ENCODE peak calls at places on chromosome 9, in seven cellular contexts. M is tibial artery, L is suprapubic skin, U is endothelial cell of umbilical vein, C is pancreas, H is adrenal gland, D is HCT116. W is an unnamed sample.

GRCh38 chr9:72412483-72413040 is 47.6 kb upstream of the ZFAND5 start:
- DNase-seq in M (no peak), H (no peak), D (no peak), U (no peak), C (no peak), L (no peak), W (no peak)

GRCh38 chr9:79237861-79238260 is 333.9 kb upstream of the TLE4 start:
- DNase-seq in C (no peak), U (no peak), M (no peak), D (no peak), H (no peak), L (no peak), W (no peak)

GRCh38 chr9:36461341-36461740 is 61.3 kb upstream of the RNF38 start:
- DNase-seq in M (no peak), H (no peak), L (no peak), U (no peak), D (no peak), C (no peak), W (no peak)

GRCh38 chr9:110426052-110426709 is 88.5 kb upstream of the TXNDC8 start:
- DNase-seq in M (no peak), C (no peak), U (peak), L (no peak), D (no peak), H (no peak), W (no peak)

GRCh38 chr9:130311774-130312140 is 46.2 kb downstream of the HMCN2 start:
- DNase-seq in D (no peak), C (no peak), U (no peak), H (no peak), L (no peak), M (no peak), W (no peak)

GRCh38 chr9:81849631-81850259 is 78.5 kb upstream of the SPATA31D4 start:
- DNase-seq in D (no peak), H (no peak), M (no peak), C (no peak), L (no peak), U (peak), W (no peak)

GRCh38 chr9:126624912-126625311 is 11.2 kb downstream of the LMX1B start:
- DNase-seq in C (no peak), M (no peak), H (no peak), L (no peak), U (no peak), D (no peak), W (no peak)

GRCh38 chr9:95880011-95880690 is 4.7 kb downstream of the ERCC6L2 start:
- DNase-seq in U (peak), C (no peak), M (no peak), H (no peak), D (no peak), L (no peak), W (no peak)

GRCh38 chr9:134163374-134164196 is 779 bp downstream of the RNU6ATAC start:
- DNase-seq in H (peak), U (peak), D (no peak), M (peak), L (peak), C (peak), W (no peak)

DNA sequence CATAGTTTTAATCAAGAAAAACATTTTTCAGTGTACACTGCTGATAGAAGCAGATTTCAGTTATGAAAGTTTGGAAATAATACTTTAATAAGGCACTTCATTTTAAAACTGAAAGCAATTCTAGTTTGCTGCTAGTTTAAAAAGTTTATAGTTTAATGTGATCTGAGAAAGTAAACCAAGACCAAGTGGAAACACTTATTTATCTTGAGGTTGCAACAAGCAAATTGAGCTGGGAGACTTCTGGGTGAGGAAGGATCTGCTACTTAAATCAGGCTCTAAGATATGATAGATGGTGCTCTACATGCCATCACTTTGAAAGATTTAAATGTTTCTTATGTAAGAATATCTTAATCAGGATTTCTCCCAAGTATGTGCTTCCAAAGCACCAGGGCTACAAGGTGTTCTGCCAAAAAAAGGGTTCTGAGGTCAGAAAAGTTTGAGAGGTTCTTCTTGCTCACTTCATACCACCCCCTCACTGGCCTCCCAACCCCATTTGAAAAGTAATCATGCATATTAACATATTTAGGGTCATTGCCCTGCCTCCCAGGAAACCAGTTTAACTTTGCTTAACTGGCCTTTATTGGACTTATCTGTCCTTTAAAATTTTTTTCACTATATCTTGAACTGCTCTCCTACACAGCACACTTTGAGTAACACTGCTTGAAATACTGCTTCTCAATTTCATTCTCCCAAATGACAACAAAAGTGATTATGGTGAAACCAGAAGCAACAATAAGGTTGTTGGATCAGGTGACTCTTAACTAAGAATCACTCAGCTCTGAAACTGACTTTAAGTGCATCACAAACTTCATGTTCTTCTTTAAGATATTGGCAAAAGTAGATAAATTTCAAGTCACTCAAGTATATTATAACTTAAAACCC is 15.5 kb downstream of the SLC44A1 start:
- DNase-seq in H (no peak), D (no peak), M (no peak), L (no peak), C (no peak), U (no peak), W (no peak)
- H3K4me3 ChIP-seq in H (no peak), D (no peak), M (no peak), L (no peak), C (no peak), U (no peak), W (no peak)

DNA sequence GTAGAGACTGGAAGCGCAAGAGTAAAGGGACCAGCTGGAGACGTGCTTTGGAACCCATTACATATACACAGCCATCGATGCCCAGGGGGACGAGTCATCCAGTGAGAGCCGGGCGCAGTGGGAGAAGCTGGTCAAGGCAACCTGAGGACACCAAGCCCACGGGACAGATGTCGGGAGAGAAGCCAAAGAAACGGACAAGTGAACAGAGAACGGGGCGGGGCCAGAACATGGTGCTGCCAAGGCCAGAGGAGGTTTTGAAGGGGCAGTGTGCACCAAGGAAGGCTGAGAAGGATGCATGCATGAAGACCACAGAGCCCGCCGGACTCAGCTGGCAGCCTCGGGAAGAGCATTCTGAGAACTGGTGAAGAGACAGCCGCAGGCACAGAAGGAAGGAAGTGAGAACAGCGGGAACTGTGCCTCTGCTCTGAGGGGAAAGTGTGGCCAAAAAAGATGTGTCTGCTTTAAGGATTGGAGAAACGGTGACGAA is 20.3 kb downstream of the CAMSAP1 start:
- DNase-seq in L (peak), H (peak), D (no peak), U (no peak), C (no peak), M (no peak), W (no peak)
- H3K27ac ChIP-seq in L (no peak), H (peak), D (no peak), U (no peak), C (no peak), M (no peak), W (peak)

DNA sequence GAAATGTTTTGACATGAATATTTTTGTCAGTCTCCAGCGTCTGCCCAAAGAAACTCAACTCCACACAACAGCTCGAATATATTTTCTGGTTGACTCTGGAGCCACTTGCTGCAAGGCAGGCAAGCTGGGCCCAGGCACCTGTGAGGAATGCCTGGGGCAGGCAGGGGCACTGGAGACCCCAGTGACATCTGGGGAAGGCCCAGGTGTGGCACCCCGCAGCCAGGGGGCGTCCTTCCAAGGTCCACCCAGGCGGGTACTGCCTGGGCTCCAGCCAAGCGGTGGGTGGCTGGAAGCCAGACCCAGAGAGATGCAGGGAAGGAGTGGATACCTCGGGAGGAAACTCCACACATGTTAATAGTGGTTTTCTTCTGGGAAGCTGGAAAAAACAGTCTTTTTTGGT is 125.9 kb downstream of the PHF2 start:
- DNase-seq in L (no peak), H (no peak), C (no peak), U (no peak), D (no peak), M (no peak), W (no peak)
- TF ChIP-seq CTCF in L (no peak), H (no peak), C (no peak), U (no peak), D (no peak), M (no peak), W (no peak)

GRCh38 chr9:34628656-34629491 is at the start of gene ARID3C:
- DNase-seq in C (peak), L (no peak), D (no peak), U (no peak), H (no peak), M (no peak), W (no peak)
- H3K4me3 ChIP-seq in C (peak), L (peak), D (peak), U (no peak), H (peak), M (peak), W (peak)

GRCh38 chr9:2620876-2621677 is 510 bp upstream of the VLDLR start:
- DNase-seq in M (peak), U (peak), C (peak), L (peak), H (peak), D (no peak), W (peak)
- H3K27ac ChIP-seq in M (peak), U (no peak), C (peak), L (peak), H (peak), D (no peak), W (no peak)

GRCh38 chr9:82924243-82924605 is 138.7 kb downstream of the RASEF start:
- DNase-seq in M (no peak), H (no peak), L (no peak), D (no peak), U (no peak), C (no peak), W (no peak)

GRCh38 chr9:82922686-82923085 is 140.3 kb downstream of the RASEF start:
- DNase-seq in U (no peak), D (no peak), L (no peak), M (no peak), C (no peak), H (no peak), W (no peak)

GRCh38 chr9:82923410-82924242 is 139.3 kb downstream of the RASEF start:
- DNase-seq in D (no peak), H (no peak), M (no peak), L (no peak), C (no peak), U (no peak), W (no peak)

GRCh38 chr9:82920154-82920553 is 142.8 kb downstream of the RASEF start:
- DNase-seq in L (no peak), M (no peak), D (no peak), U (no peak), H (no peak), C (no peak), W (no peak)
- TF ChIP-seq CTCF in L (no peak), M (no peak), D (no peak), U (no peak), H (no peak), C (no peak), W (no peak)